ENCODE peak calls at places on chromosome 4, in eight cellular contexts. E is thoracic aorta, U is neural progenitor cell, N is pancreas, T is uterus, I is hepatocyte, P is left ventricle myocardium inferior, K is A549. F is an unnamed sample.

GRCh38 chr4:83247415-83248357 is 36.9 kb downstream of the COQ2 start:
- DNase-seq in E (no peak), U (no peak), N (no peak), T (no peak), I (no peak), P (no peak), K (no peak), F (no peak)

GRCh38 chr4:140858897-140859296 is 102.7 kb upstream of the TBC1D9 start:
- DNase-seq in E (no peak), U (no peak), N (no peak), T (no peak), I (no peak), P (no peak), K (no peak), F (no peak)

GRCh38 chr4:153781280-153781679 is 7.6 kb downstream of the SFRP2 start:
- DNase-seq in E (no peak), U (no peak), N (peak; percentile 36), T (no peak), I (no peak), P (no peak), K (no peak), F (no peak)

GRCh38 chr4:40916880-40917279 is 167.1 kb downstream of the NSUN7 start:
- DNase-seq in E (no peak), U (peak; percentile 44), N (no peak), T (no peak), I (peak; percentile 28), P (peak; percentile 38), K (peak; percentile 38), F (peak; percentile 23)

GRCh38 chr4:98601719-98602118 is 56.7 kb downstream of the TSPAN5 start:
- DNase-seq in E (no peak), U (no peak), N (no peak), T (no peak), I (no peak), P (no peak), K (no peak), F (no peak)

GRCh38 chr4:19689511-19689910 is 562.2 kb upstream of the SLIT2 start:
- DNase-seq in E (no peak), U (no peak), N (no peak), T (no peak), I (no peak), P (no peak), K (no peak), F (no peak)

GRCh38 chr4:133320576-133321170 is 171.6 kb downstream of the PCDH10 start:
- DNase-seq in E (no peak), U (peak; percentile 62), N (no peak), T (no peak), I (peak; percentile 68), P (no peak), K (peak; percentile 29), F (no peak)

GRCh38 chr4:146638801-146639351 is at the start of gene POU4F2:
- DNase-seq in E (no peak), U (peak; percentile 76), N (peak; percentile 79), T (no peak), I (peak; percentile 27), P (no peak), K (no peak), F (no peak)

GRCh38 chr4:102815981-102816380 is 11.4 kb downstream of the UBE2D3 start:
- DNase-seq in E (no peak), U (no peak), N (no peak), T (no peak), I (peak; percentile 8), P (no peak), K (peak; percentile 29), F (no peak)

GRCh38 chr4:38823766-38824165 is 19.2 kb upstream of the TLR1 start:
- DNase-seq in E (no peak), U (no peak), N (no peak), T (no peak), I (no peak), P (no peak), K (no peak), F (no peak)

GRCh38 chr4:75940692-75941253 is at the start of gene NAAA:
- DNase-seq in E (peak; percentile 15), U (peak; percentile 87), N (peak; percentile 96), T (peak; percentile 69), I (peak; percentile 76), P (peak; percentile 81), K (peak; percentile 83), F (peak; percentile 93)

GRCh38 chr4:91904556-91904955 is 399.2 kb upstream of the GRID2 start:
- DNase-seq in E (no peak), U (no peak), N (no peak), T (no peak), I (no peak), P (no peak), K (no peak), F (no peak)

GRCh38 chr4:110287130-110287529 is 88.7 kb upstream of the ELOVL6 start:
- DNase-seq in E (no peak), U (no peak), N (no peak), T (no peak), I (no peak), P (no peak), K (peak; percentile 3), F (no peak)

GRCh38 chr4:126405369-126405982 is 1090.7 kb downstream of the FAT4 start:
- DNase-seq in E (no peak), U (peak; percentile 47), N (no peak), T (no peak), I (no peak), P (no peak), K (peak; percentile 1), F (no peak)

GRCh38 chr4:78704981-78705757 is 71.0 kb upstream of the BMP2K start:
- DNase-seq in E (no peak), U (no peak), N (no peak), T (no peak), I (peak; percentile 38), P (no peak), K (peak; percentile 3), F (no peak)

GRCh38 chr4:119040711-119041185 is 94.9 kb upstream of the MYOZ2 start:
- DNase-seq in E (no peak), U (peak; percentile 65), N (no peak), T (no peak), I (no peak), P (no peak), K (no peak), F (no peak)

GRCh38 chr4:54879576-54879975 is 221.8 kb downstream of the KIT start:
- DNase-seq in E (no peak), U (no peak), N (no peak), T (no peak), I (peak; percentile 26), P (no peak), K (no peak), F (no peak)

GRCh38 chr4:153409412-153409811 is 56.7 kb upstream of the TMEM131L start:
- DNase-seq in E (no peak), U (no peak), N (no peak), T (no peak), I (no peak), P (no peak), K (no peak), F (no peak)

GRCh38 chr4:57110635-57111546 is 706 bp upstream of the IGFBP7 start:
- DNase-seq in E (no peak), U (peak; percentile 81), N (no peak), T (peak; percentile 61), I (peak; percentile 29), P (peak; percentile 48), K (no peak), F (peak; percentile 30)

GRCh38 chr4:55553442-55553841 is 6.7 kb upstream of the CLOCK start:
- DNase-seq in E (peak; percentile 2), U (no peak), N (no peak), T (peak; percentile 80), I (no peak), P (no peak), K (no peak), F (peak; percentile 38)

GRCh38 chr4:111961806-111962205 is 183.4 kb upstream of the FAM241A start:
- DNase-seq in E (no peak), U (no peak), N (no peak), T (no peak), I (no peak), P (no peak), K (no peak), F (no peak)

GRCh38 chr4:124943938-124944337 is 231.4 kb upstream of the ANKRD50 start:
- DNase-seq in E (no peak), U (no peak), N (no peak), T (no peak), I (no peak), P (no peak), K (no peak), F (no peak)
- TF ChIP-seq CTCF in E (no peak), U (no peak), N (no peak), T (no peak), I (no peak), P (peak; percentile 19), K (no peak), F (no peak)

GRCh38 chr4:120680647-120681228 is 241.8 kb downstream of the PRDM5 start:
- DNase-seq in E (no peak), U (no peak), N (no peak), T (no peak), I (no peak), P (no peak), K (no peak), F (no peak)

GRCh38 chr4:120685756-120686278 is 236.7 kb downstream of the PRDM5 start:
- DNase-seq in E (no peak), U (no peak), N (no peak), T (no peak), I (no peak), P (no peak), K (no peak), F (no peak)

GRCh38 chr4:120688791-120689190 is 233.7 kb downstream of the PRDM5 start:
- DNase-seq in E (no peak), U (no peak), N (no peak), T (no peak), I (no peak), P (no peak), K (no peak), F (no peak)

GRCh38 chr4:120683902-120684540 is 238.5 kb downstream of the PRDM5 start:
- DNase-seq in E (no peak), U (no peak), N (no peak), T (no peak), I (no peak), P (no peak), K (no peak), F (no peak)

GRCh38 chr4:120682981-120683380 is 239.5 kb downstream of the PRDM5 start:
- DNase-seq in E (no peak), U (no peak), N (no peak), T (no peak), I (no peak), P (no peak), K (no peak), F (no peak)
- H3K4me3 ChIP-seq in E (no peak overlapping the region), U (no peak overlapping the region), N (no peak overlapping the region), T (no peak overlapping the region), I (no peak overlapping the region), P (no peak overlapping the region), K (no peak overlapping the region), F (no peak overlapping the region)

GRCh38 chr4:87042221-87042620 is 107.4 kb downstream of the AFF1 start:
- DNase-seq in E (no peak), U (no peak), N (no peak), T (no peak), I (no peak), P (no peak), K (no peak), F (no peak)
- H3K4me1 ChIP-seq in E (peaks cover 47% of the 10 kb centered on the region), U (peaks cover 74% of the 10 kb centered on the region), N (peaks cover 64% of the 10 kb centered on the region), T (peaks cover 27% of the 10 kb centered on the region), I (peaks cover 25% of the 10 kb centered on the region), P (peaks cover 100% of the 10 kb centered on the region), K (peaks cover 41% of the 10 kb centered on the region), F (peaks cover 73% of the 10 kb centered on the region)

GRCh38 chr4:5790546-5790857 is 79.5 kb downstream of the EVC start:
- DNase-seq in E (no peak), U (no peak), N (no peak), T (no peak), I (no peak), P (no peak), K (no peak), F (no peak)
- TF ChIP-seq CTCF in E (no peak), U (no peak), N (no peak), T (no peak), I (no peak), P (no peak), K (peak; percentile 3), F (no peak)